ENCODE peak calls at places on chromosomes 11 and 22, in four cellular contexts. S is iris pigment epithelial cell, Z is DMS79 treated with DMSO at 0.1 percent for 48 hours, C is fibroblast of mammary gland. F is an unnamed sample.

GRCh38 chr11:77109236-77110019 is 6.8 kb downstream of the OMP start:
- DNase-seq in S (peak), Z (peak), C (peak), F (peak)

GRCh38 chr11:74459584-74459983 is 7.8 kb downstream of the KCNE3 start:
- DNase-seq in S (no peak), Z (no peak), C (no peak), F (no peak)

GRCh38 chr11:68279676-68280075 is 7.9 kb upstream of the C11orf24 start:
- DNase-seq in S (no peak), Z (no peak), C (no peak), F (no peak)

GRCh38 chr11:76235233-76236091 is 29.2 kb upstream of the WNT11 start:
- DNase-seq in S (peak), Z (peak), C (peak), F (peak)

GRCh38 chr11:95764267-95764898 is 25.2 kb downstream of the FAM76B start:
- DNase-seq in S (peak), Z (peak), C (peak), F (peak)

GRCh38 chr11:86869966-86870570 is 69.7 kb downstream of the PRSS23 start:
- DNase-seq in S (peak), Z (peak), C (peak), F (peak)

GRCh38 chr11:62999649-63000048 is 14.9 kb upstream of the SLC22A6 start:
- DNase-seq in S (no peak), Z (no peak), C (no peak), F (no peak)

GRCh38 chr22:23068096-23068831 is 2.1 kb upstream of the GNAZ start:
- DNase-seq in S (no peak), Z (no peak), C (no peak), F (no peak)

GRCh38 chr11:70483077-70483861 is 84.9 kb downstream of the CTTN start:
- DNase-seq in S (peak), Z (peak), C (peak), F (peak)

GRCh38 chr11:13699041-13699440 is 30.6 kb downstream of the FAR1 start:
- DNase-seq in S (no peak), Z (no peak), C (no peak), F (no peak)

GRCh38 chr11:106828576-106828975 is 189.7 kb downstream of the GUCY1A2 start:
- DNase-seq in S (peak), Z (no peak), C (peak), F (no peak)

GRCh38 chr11:20127671-20128527 is 32.4 kb downstream of the DBX1 start:
- DNase-seq in S (peak), Z (peak), C (peak), F (peak)

GRCh38 chr22:46444390-46444854 is 93.0 kb downstream of the CELSR1 start:
- DNase-seq in S (no peak), Z (no peak), C (no peak), F (no peak)

GRCh38 chr11:85809881-85810280 is 1.1 kb downstream of the SYTL2 start:
- DNase-seq in S (peak), Z (no peak), C (no peak), F (no peak)

GRCh38 chr22:44943701-44944324 is 66.0 kb downstream of the PHF21B start:
- DNase-seq in S (no peak), Z (no peak), C (no peak), F (no peak)

GRCh38 chr11:32172771-32173170 is 81.9 kb downstream of the RCN1 start:
- DNase-seq in S (no peak), Z (peak), C (no peak), F (peak)

GRCh38 chr11:57644748-57645715 is 4.7 kb downstream of the YPEL4 start:
- DNase-seq in S (peak), Z (peak), C (peak), F (peak)

GRCh38 chr22:30411780-30412179 is 13.8 kb upstream of the MTFP1 start:
- DNase-seq in S (no peak), Z (no peak), C (no peak), F (no peak)

GRCh38 chr11:47667555-47667954 is 25.2 kb upstream of the MTCH2 start:
- DNase-seq in S (no peak), Z (no peak), C (no peak), F (peak)

F was measured in IMR-90.